ENCODE peak calls at places on chromosomes 3 and 15, in six cellular contexts. L, C, M, J, W and E are unnamed samples.

GRCh38 chr3:11600501-11601282 is 43.0 kb downstream of the VGLL4 start:
- DNase-seq in L (no peak), C (peak), M (peak), J (no peak), W (peak), E (peak)

GRCh38 chr3:36868614-36869436 is 76.0 kb downstream of the TRANK1 start:
- DNase-seq in L (peak), C (peak), M (peak), J (peak), W (peak), E (peak)

GRCh38 chr3:96069065-96069464 is 745.3 kb upstream of the EPHA6 start:
- DNase-seq in L (no peak), C (no peak), M (no peak), J (no peak), W (no peak), E (no peak)

GRCh38 chr15:73930790-73931281 is 4.6 kb downstream of the LOXL1 start:
- DNase-seq in L (no peak), C (no peak), M (peak), J (no peak), W (no peak), E (no peak)

GRCh38 chr3:119580148-119580760 is 962 bp downstream of the ADPRH start:
- DNase-seq in L (peak), C (no peak), M (peak), J (no peak), W (peak), E (no peak)

GRCh38 chr3:87575538-87575937 is 299.2 kb upstream of the POU1F1 start:
- DNase-seq in L (no peak), C (no peak), M (no peak), J (no peak), W (no peak), E (no peak)

GRCh38 chr15:38257676-38258075 is 5.0 kb downstream of the SPRED1 start:
- DNase-seq in L (no peak), C (no peak), M (no peak), J (no peak), W (no peak), E (peak)

GRCh38 chr3:49703443-49703927 is 14.1 kb downstream of the RNF123 start:
- DNase-seq in L (peak), C (peak), M (peak), J (peak), W (peak), E (peak)

GRCh38 chr15:77487479-77487861 is 66.8 kb downstream of the HMG20A start:
- DNase-seq in L (no peak), C (no peak), M (no peak), J (no peak), W (no peak), E (no peak)

GRCh38 chr3:23645533-23646196 is 160.1 kb upstream of the UBE2E1 start:
- DNase-seq in L (no peak), C (no peak), M (no peak), J (no peak), W (no peak), E (no peak)

GRCh38 chr15:40695469-40695910 is 516 bp downstream of the RAD51 start:
- DNase-seq in L (no peak), C (peak), M (peak), J (no peak), W (no peak), E (peak)

GRCh38 chr3:100463002-100463401 is 29.4 kb upstream of the TMEM45A start:
- DNase-seq in L (no peak), C (no peak), M (peak), J (no peak), W (peak), E (peak)

GRCh38 chr15:69346112-69346511 is 47.4 kb downstream of the PAQR5 start:
- DNase-seq in L (no peak), C (no peak), M (peak), J (no peak), W (no peak), E (peak)

GRCh38 chr15:90481023-90481422 is 48.7 kb upstream of the CRTC3 start:
- DNase-seq in L (no peak), C (no peak), M (no peak), J (peak), W (no peak), E (no peak)

GRCh38 chr3:123475786-123476185 is 26.9 kb upstream of the ADCY5 start:
- DNase-seq in L (no peak), C (no peak), M (no peak), J (no peak), W (no peak), E (no peak)

GRCh38 chr3:67384790-67385397 is 269.5 kb downstream of the SUCLG2 start:
- DNase-seq in L (peak), C (no peak), M (peak), J (peak), W (peak), E (peak)